ENCODE peak calls at places on chromosomes 11 and 22, in ten cellular contexts. T is right lobe of liver, X is fibroblast of lung, Z is SJSA1, M is left ventricle myocardium inferior, S is OCI-LY7, U is adrenal gland, J is thoracic aorta, B is pancreas, V is upper lobe of right lung. W is an unnamed sample.

GRCh38 chr11:1830119-1830499 is 4.7 kb upstream of the SYT8 start:
- DNase-seq in T (peak; percentile 15), X (no peak), Z (peak; percentile 70), M (no peak), S (no peak), U (peak; percentile 21), J (no peak), B (peak; percentile 25), V (no peak), W (no peak)

GRCh38 chr11:117973446-117973922 is 12.7 kb upstream of the IL10RA start:
- DNase-seq in T (no peak), X (no peak), Z (no peak), M (no peak), S (no peak), U (no peak), J (no peak), B (no peak), V (no peak), W (no peak)

GRCh38 chr22:48181168-48181955 is 1418.9 kb downstream of the TBC1D22A start:
- DNase-seq in T (no peak), X (no peak), Z (peak; percentile 23), M (no peak), S (no peak), U (no peak), J (no peak), B (no peak), V (no peak), W (no peak)

GRCh38 chr11:2453436-2453835 is 8.6 kb downstream of the KCNQ1 start:
- DNase-seq in T (no peak), X (no peak), Z (no peak), M (no peak), S (no peak), U (no peak), J (no peak), B (no peak), V (no peak), W (no peak)

GRCh38 chr22:37709445-37709765 is 12.6 kb downstream of the TRIOBP start:
- DNase-seq in T (no peak), X (no peak), Z (no peak), M (no peak), S (no peak), U (no peak), J (no peak), B (no peak), V (no peak), W (no peak)

GRCh38 chr11:36412781-36413383 is 97.2 kb downstream of the TRAF6 start:
- DNase-seq in T (no peak), X (peak; percentile 42), Z (peak; percentile 63), M (no peak), S (no peak), U (no peak), J (no peak), B (no peak), V (no peak), W (no peak)

GRCh38 chr11:114621072-114621471 is 25.5 kb upstream of the NXPE4 start:
- DNase-seq in T (no peak), X (no peak), Z (no peak), M (no peak), S (no peak), U (no peak), J (no peak), B (no peak), V (no peak), W (no peak)

GRCh38 chr11:43419460-43419859 is 60.7 kb downstream of the TTC17 start:
- DNase-seq in T (no peak), X (peak; percentile 67), Z (no peak), M (no peak), S (peak; percentile 57), U (peak; percentile 46), J (no peak), B (peak; percentile 22), V (no peak), W (no peak)

GRCh38 chr22:30439226-30439625 is 13.7 kb downstream of the MTFP1 start:
- DNase-seq in T (no peak), X (no peak), Z (no peak), M (no peak), S (no peak), U (no peak), J (no peak), B (no peak), V (no peak), W (no peak)

DNA sequence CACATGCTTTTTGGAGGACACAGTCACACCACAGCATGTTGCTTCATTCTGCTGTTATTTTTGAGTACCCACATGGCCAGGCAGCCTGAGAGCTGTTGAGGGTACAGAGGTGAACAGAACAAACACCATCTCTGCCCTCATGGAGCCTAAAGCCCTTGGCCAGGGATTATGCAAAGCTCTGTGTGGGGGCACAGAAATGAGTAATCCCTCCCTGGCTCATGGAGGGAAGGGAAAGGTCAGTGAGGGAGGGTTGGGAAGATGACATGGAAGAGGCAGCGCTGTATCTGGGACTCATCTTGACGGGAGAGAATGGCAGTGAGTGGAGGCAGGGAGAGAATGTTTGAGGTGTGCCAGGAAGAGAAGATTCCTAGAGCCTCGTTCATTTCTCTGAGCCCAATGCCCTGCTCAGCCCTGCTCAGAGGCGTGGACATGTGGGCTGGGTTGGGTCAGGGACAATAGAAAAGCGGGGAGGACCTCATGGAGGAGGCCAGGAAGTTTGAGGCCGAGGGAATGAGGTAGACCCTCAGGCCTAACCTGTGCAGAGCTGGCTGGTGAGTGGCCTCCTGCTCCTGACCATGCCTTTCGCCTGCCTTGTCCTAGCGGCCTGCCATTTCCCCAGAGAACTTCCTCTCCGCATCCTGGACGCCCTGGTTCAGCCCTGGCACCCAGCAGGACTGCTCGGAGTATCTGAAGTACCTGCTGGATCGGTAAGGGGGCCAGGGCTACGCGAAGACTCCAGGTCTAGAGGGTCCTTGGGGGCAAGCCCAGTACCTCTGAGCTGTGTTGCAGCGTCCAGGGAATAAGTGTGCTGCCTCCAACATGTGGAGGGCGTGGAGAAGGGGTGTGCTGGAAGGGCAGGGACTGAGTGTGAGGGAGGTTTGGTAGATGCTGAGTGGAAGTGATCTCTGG is 19.8 kb downstream of the USP35 start:
- DNase-seq in T (no peak), X (no peak), Z (no peak), M (peak; percentile 10), S (no peak), U (no peak), J (no peak), B (no peak), V (peak; percentile 31), W (no peak)
- H3K27ac ChIP-seq in T (no peak overlapping the region), X (no peak overlapping the region), Z (no peak overlapping the region), M (no peak overlapping the region), S (no peak overlapping the region), U (peak overlapping the region; percentile 65), J (no peak overlapping the region), B (no peak overlapping the region), V (no peak overlapping the region), W (no peak overlapping the region)

DNA sequence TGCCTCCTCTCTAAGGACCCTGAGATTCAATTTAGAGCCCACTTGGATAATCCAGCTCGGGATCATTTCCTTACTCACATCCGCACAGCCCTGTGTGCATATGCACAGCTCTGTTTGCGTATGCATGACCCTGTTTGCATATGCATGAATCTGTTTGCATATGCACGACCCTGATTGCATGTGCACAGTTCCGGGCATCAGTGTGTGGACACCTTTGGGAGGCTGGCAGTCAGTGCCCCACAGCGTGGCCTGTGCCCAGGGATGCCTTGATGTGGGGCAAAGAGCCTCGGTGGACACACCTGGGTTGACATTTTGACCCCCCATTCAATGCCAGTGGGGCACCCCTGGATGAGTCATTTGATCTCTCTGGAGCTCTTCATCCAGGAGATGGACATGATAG is 41.1 kb downstream of the MYEOV start:
- DNase-seq in T (no peak), X (no peak), Z (peak; percentile 60), M (no peak), S (no peak), U (no peak), J (no peak), B (peak; percentile 4), V (peak; percentile 21), W (no peak)
- H3K27ac ChIP-seq in T (no peak overlapping the region), X (no peak overlapping the region), Z (no peak overlapping the region), M (no peak overlapping the region), S (no peak overlapping the region), U (no peak overlapping the region), J (no peak overlapping the region), B (no peak overlapping the region), V (no peak overlapping the region), W (no peak overlapping the region)

DNA sequence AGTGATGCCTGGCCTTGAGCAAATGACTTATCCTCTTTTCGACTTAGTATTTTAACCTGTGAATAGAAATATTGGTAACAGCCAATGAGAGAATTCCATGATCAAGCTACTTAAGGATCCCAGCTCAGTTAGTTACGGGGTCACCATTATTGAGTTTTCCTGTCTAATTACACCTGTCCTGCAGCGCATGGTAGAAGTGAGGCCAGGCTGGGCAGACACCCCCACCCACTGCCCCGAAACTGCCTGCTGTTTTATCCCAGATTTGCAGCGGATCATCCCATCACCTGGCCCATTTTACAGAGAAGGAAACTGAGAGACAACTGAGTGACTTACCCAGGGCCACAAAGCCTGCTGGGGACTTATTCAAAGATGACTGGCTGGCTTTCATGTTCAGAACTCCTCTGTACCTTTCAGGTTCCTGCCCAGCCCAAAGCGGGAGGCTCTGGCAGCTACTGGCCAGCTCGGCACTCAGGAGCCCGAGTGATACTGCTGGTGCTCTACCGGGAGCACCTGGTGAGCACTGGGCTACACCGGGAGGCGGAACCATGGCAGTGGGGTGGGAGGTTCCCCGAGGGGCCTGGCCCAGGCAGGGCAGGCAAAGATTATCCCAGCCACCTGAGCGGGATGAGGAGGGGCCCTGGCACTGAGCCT is 1.4 kb downstream of the MUS81 start:
- DNase-seq in T (no peak), X (no peak), Z (peak; percentile 64), M (no peak), S (no peak), U (peak; percentile 41), J (no peak), B (peak; percentile 28), V (no peak), W (no peak)
- H3K27ac ChIP-seq in T (no peak overlapping the region), X (peak overlapping the region; percentile 98), Z (no peak overlapping the region), M (peak overlapping the region; percentile 97), S (peak overlapping the region; percentile 93), U (peak overlapping the region; percentile 99), J (peak overlapping the region; percentile 98), B (no peak overlapping the region), V (peak overlapping the region; percentile 97), W (no peak overlapping the region)

DNA sequence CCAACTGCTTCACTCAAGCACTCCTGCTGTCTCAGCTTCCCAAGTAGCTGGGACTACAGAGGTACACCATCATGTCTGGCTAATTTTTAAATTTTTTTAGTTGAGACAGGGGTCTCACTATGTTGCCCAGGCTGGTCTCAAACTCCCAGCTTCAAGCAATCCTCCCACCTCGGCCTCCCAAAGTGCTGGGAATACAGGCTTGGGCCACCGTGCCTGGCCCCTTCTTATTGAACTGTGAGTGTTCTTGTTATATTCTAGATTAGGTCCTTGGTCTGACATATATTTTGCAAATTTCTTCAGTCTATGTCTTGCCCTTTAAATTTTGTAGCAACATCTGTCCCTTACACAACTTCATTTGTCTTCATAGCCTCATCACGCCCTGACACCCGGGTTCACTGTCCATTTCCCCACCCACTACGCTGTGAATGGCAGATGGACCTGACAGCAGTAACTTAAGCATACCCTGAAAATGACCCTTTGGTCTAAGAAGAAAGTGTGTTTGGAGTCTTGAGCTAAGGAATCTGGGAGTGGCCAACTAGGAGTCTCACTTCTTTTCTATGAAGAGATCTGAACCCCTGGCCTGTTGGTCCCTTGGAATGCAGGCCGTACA is 4.2 kb upstream of the FAM118A start:
- DNase-seq in T (no peak), X (no peak), Z (no peak), M (no peak), S (no peak), U (no peak), J (no peak), B (no peak), V (no peak), W (no peak)
- H3K27ac ChIP-seq in T (no peak overlapping the region), X (no peak overlapping the region), Z (peak overlapping the region; percentile 47), M (no peak overlapping the region), S (no peak overlapping the region), U (no peak overlapping the region), J (no peak overlapping the region), B (no peak overlapping the region), V (no peak overlapping the region), W (no peak overlapping the region)